ENCODE peak calls at places on chromosomes 12 and 14, in eight cellular contexts. V, T, H, M, X, P, I and O are unnamed samples.

GRCh38 chr14:55153951-55154350 is 24.9 kb downstream of the LGALS3 start:
- DNase-seq in V (no peak), T (no peak), H (no peak), M (peak; percentile 93), X (no peak), P (no peak), I (no peak), O (no peak)

GRCh38 chr14:98131406-98131805 is 1140.6 kb downstream of the BCL11B start:
- DNase-seq in V (no peak), T (no peak), H (no peak), M (no peak), X (no peak), P (no peak), I (no peak), O (no peak)

GRCh38 chr14:88384653-88385205 is 728 bp upstream of the SPATA7 start:
- DNase-seq in V (no peak), T (no peak), H (no peak), M (no peak), X (peak; percentile 10), P (no peak), I (no peak), O (no peak)

GRCh38 chr12:79681008-79681590 is 9.7 kb downstream of the PAWR start:
- DNase-seq in V (no peak), T (no peak), H (no peak), M (no peak), X (peak; percentile 79), P (no peak), I (no peak), O (no peak)

GRCh38 chr12:120324841-120325417 is 2.6 kb downstream of the PLA2G1B start:
- DNase-seq in V (no peak), T (no peak), H (no peak), M (no peak), X (no peak), P (no peak), I (no peak), O (no peak)

GRCh38 chr12:104296718-104297117 is 6.8 kb upstream of the EID3 start:
- DNase-seq in V (no peak), T (no peak), H (no peak), M (no peak), X (no peak), P (no peak), I (no peak), O (no peak)

GRCh38 chr14:91732859-91733477 is 1.1 kb upstream of the CATSPERB start:
- DNase-seq in V (no peak), T (no peak), H (no peak), M (no peak), X (no peak), P (no peak), I (no peak), O (no peak)

GRCh38 chr12:132279184-132279889 is 50.1 kb downstream of the GALNT9 start:
- DNase-seq in V (no peak), T (no peak), H (no peak), M (no peak), X (no peak), P (peak; percentile 79), I (no peak), O (no peak)

GRCh38 chr12:58378038-58378437 is 436.7 kb downstream of the ATP23 start:
- DNase-seq in V (no peak), T (no peak), H (no peak), M (no peak), X (no peak), P (no peak), I (no peak), O (no peak)

GRCh38 chr12:59087077-59087673 is 166.9 kb upstream of the LRIG3 start:
- DNase-seq in V (no peak), T (no peak), H (no peak), M (no peak), X (no peak), P (no peak), I (no peak), O (no peak)

GRCh38 chr14:61280526-61281185 is 482 bp downstream of the TMEM30B start:
- DNase-seq in V (no peak), T (peak; percentile 56), H (peak; percentile 8), M (peak; percentile 18), X (peak; percentile 18), P (peak; percentile 62), I (peak; percentile 69), O (peak; percentile 92)

GRCh38 chr14:24238123-24238522 is 4.3 kb downstream of the TINF2 start:
- DNase-seq in V (no peak), T (no peak), H (no peak), M (no peak), X (peak; percentile 79), P (no peak), I (no peak), O (no peak)

GRCh38 chr12:127381043-127381668 is 885.8 kb upstream of the TMEM132C start:
- DNase-seq in V (no peak), T (peak; percentile 64), H (peak; percentile 13), M (no peak), X (peak; percentile 21), P (peak; percentile 16), I (peak; percentile 67), O (peak; percentile 66)

GRCh38 chr12:63845726-63846125 is 1.2 kb downstream of the SRGAP1 start:
- DNase-seq in V (no peak), T (no peak), H (no peak), M (no peak), X (peak; percentile 75), P (no peak), I (no peak), O (no peak)

GRCh38 chr12:82383930-82384513 is 25.7 kb downstream of the METTL25 start:
- DNase-seq in V (peak; percentile 16), T (no peak), H (no peak), M (no peak), X (peak; percentile 17), P (no peak), I (no peak), O (no peak)

GRCh38 chr14:52175982-52176502 is 91.5 kb upstream of the PTGDR start:
- DNase-seq in V (no peak), T (no peak), H (no peak), M (no peak), X (no peak), P (no peak), I (no peak), O (no peak)

GRCh38 chr12:111842556-111843396 is 748 bp downstream of the MAPKAPK5 start:
- DNase-seq in V (no peak), T (peak; percentile 18), H (no peak), M (no peak), X (peak; percentile 29), P (no peak), I (no peak), O (no peak)